ENCODE peak calls at places on chromosomes 2 and 18, in four cellular contexts. H is NCI-H1092, M is KBM-7, F is colonic mucosa. C is an unnamed sample.

GRCh38 chr2:171509945-171510731 is 12.1 kb upstream of the CYBRD1 start:
- DNase-seq in H (no peak), M (no peak), F (no peak), C (no peak)

GRCh38 chr2:167355796-167356195 is 467.5 kb downstream of the XIRP2 start:
- DNase-seq in H (no peak), M (no peak), F (no peak), C (no peak)

GRCh38 chr2:61647044-61647443 is 108.9 kb upstream of the XPO1 start:
- DNase-seq in H (no peak), M (no peak), F (no peak), C (no peak)

GRCh38 chr2:232473467-232473890 is 14.2 kb downstream of the ECEL1 start:
- DNase-seq in H (peak; percentile 51), M (no peak), F (no peak), C (no peak)

GRCh38 chr18:39561136-39561535 is 1995.5 kb upstream of the CELF4 start:
- DNase-seq in H (no peak), M (no peak), F (no peak), C (no peak)

GRCh38 chr2:128492966-128493811 is 174.5 kb upstream of the HS6ST1 start:
- DNase-seq in H (no peak), M (no peak), F (no peak), C (peak; percentile 54)

GRCh38 chr2:232085179-232085578 is 123.7 kb downstream of the DIS3L2 start:
- DNase-seq in H (no peak), M (no peak), F (no peak), C (no peak)

GRCh38 chr2:109348645-109349554 is 219.9 kb downstream of the SH3RF3 start:
- DNase-seq in H (no peak), M (no peak), F (no peak), C (peak; percentile 37)

GRCh38 chr2:74080346-74080745 is 67.4 kb downstream of the BOLA3 start:
- DNase-seq in H (no peak), M (no peak), F (no peak), C (no peak)

GRCh38 chr18:10985689-10986088 is 163.7 kb downstream of the PIEZO2 start:
- DNase-seq in H (no peak), M (no peak), F (no peak), C (no peak)

GRCh38 chr18:54229660-54230059 is 5.2 kb upstream of the MBD2 start:
- DNase-seq in H (no peak), M (no peak), F (no peak), C (no peak)

GRCh38 chr2:19292007-19292406 is 66.4 kb downstream of the OSR1 start:
- DNase-seq in H (no peak), M (no peak), F (no peak), C (no peak)

GRCh38 chr2:535222-535621 is 142.0 kb downstream of the TMEM18 start:
- DNase-seq in H (no peak), M (no peak), F (no peak), C (no peak)

GRCh38 chr18:12060182-12060870 is 33.3 kb upstream of the ANKRD62 start:
- DNase-seq in H (no peak), M (no peak), F (no peak), C (no peak)

GRCh38 chr2:138271467-138271866 is 230.1 kb upstream of the SPOPL start:
- DNase-seq in H (no peak), M (no peak), F (no peak), C (no peak)

C was measured in H1.